ENCODE peak calls at places on chromosomes 1 and 21, in four cellular contexts. G, L, X and M are unnamed samples.

GRCh38 chr1:59692591-59692990 is 122.2 kb upstream of the HOOK1 start:
- DNase-seq in G (peak), L (no peak), X (no peak), M (no peak)

GRCh38 chr1:54604572-54605370 is 18.6 kb downstream of the FAM151A start:
- DNase-seq in G (no peak), L (no peak), X (no peak), M (peak)

GRCh38 chr1:5001466-5001865 is 347.1 kb downstream of the AJAP1 start:
- DNase-seq in G (no peak), L (no peak), X (peak), M (no peak)

GRCh38 chr1:74468982-74469603 is 43.3 kb downstream of the LRRC53 start:
- DNase-seq in G (peak), L (peak), X (peak), M (no peak)

GRCh38 chr1:119141660-119142059 is 1.2 kb upstream of the WARS2 start:
- DNase-seq in G (no peak), L (no peak), X (no peak), M (no peak)

GRCh38 chr1:167304165-167304564 is 83.5 kb downstream of the POU2F1 start:
- DNase-seq in G (no peak), L (no peak), X (no peak), M (no peak)

GRCh38 chr21:34078915-34079314 is 5.5 kb downstream of the MRPS6 start:
- DNase-seq in G (no peak), L (no peak), X (no peak), M (no peak)

GRCh38 chr1:160814316-160814715 is 18.3 kb downstream of the LY9 start:
- DNase-seq in G (no peak), L (no peak), X (no peak), M (no peak)

GRCh38 chr1:214363386-214363785 is 82.4 kb downstream of the SMYD2 start:
- DNase-seq in G (no peak), L (no peak), X (no peak), M (no peak)

GRCh38 chr1:76336951-76337371 is 262.4 kb downstream of the ST6GALNAC3 start:
- DNase-seq in G (peak), L (no peak), X (no peak), M (no peak)

GRCh38 chr1:229664133-229664689 is 38.2 kb downstream of the URB2 start:
- DNase-seq in G (peak), L (no peak), X (no peak), M (peak)

GRCh38 chr1:209655832-209656231 is 3.6 kb upstream of the LAMB3 start:
- DNase-seq in G (no peak), L (no peak), X (no peak), M (no peak)

GRCh38 chr1:232837085-232837484 is 31.9 kb downstream of the MAP10 start:
- DNase-seq in G (no peak), L (no peak), X (no peak), M (no peak)

GRCh38 chr1:201432814-201433213 is 11.3 kb upstream of the TNNI1 start:
- DNase-seq in G (no peak), L (no peak), X (no peak), M (no peak)

GRCh38 chr21:34260598-34260997 is 103.2 kb upstream of the KCNE2 start:
- DNase-seq in G (no peak), L (no peak), X (no peak), M (no peak)

GRCh38 chr1:230270940-230271325 is 155.2 kb downstream of the PGBD5 start:
- DNase-seq in G (peak), L (no peak), X (no peak), M (no peak)

GRCh38 chr1:248702714-248703113 is at the start of gene OR14I1:
- DNase-seq in G (no peak), L (no peak), X (no peak), M (no peak)

GRCh38 chr1:7991504-7992440 is 30.3 kb downstream of the PARK7 start:
- DNase-seq in G (no peak), L (no peak), X (no peak), M (no peak)

GRCh38 chr1:178025613-178026356 is 55.9 kb upstream of the SEC16B start:
- DNase-seq in G (no peak), L (no peak), X (no peak), M (no peak)

GRCh38 chr1:236560213-236560771 is 36.5 kb downstream of the LGALS8 start:
- DNase-seq in G (no peak), L (no peak), X (no peak), M (no peak)
- TF ChIP-seq FOXM1 in G (no peak), L (no peak), X (no peak), M (no peak)

GRCh38 chr1:186802388-186802787 is 26.4 kb upstream of the PLA2G4A start:
- DNase-seq in G (no peak), L (no peak), X (no peak), M (no peak)
- TF ChIP-seq USF2 in G (no peak), L (no peak), X (no peak), M (no peak)

DNA sequence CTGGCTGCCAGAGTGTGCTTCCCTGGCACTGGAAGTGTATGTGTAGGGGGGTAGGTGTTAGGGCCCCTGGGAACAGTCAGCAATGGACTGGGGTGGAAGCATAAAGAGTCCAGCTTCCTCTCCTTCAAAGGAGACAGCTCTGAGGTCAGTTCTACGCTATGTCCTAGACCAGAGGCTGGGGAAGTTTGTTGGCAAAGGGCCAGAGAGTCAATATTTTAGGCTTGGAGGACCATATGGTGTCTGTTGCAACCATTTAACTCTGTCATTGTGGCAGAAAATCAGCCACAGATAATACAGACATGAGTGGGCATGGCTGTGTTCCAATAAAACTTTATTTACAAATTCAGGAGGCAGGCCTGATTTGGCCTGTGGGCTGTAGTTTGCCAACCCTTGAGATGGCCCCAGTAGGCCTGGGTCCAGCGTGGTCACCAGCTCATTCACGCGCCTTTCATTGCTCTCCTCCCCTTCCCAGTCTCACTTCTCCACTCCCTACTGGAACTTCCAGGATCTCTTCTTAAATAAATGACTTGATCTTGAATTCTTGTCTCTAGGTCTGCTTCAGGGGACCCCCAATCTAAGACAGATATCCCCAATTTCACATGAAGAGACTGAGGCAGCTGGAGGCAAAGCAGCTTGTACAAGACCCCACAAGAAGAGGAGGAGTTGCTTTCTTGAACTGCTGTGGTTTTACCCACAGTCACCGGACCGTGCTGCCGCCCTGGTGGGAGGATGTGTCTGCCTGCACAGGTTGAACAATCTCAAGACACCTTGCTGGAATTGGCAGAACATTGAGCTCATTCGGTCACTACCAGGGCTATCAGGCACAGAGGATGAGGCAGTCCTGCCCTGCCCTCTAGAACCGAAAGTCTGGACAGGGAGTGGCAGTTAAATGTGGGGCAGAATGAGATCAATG is 162.4 kb upstream of the POU3F1 start:
- DNase-seq in G (no peak), L (no peak), X (no peak), M (peak)
- TF ChIP-seq FOXM1 in G (no peak), L (no peak), X (no peak), M (no peak)

GRCh38 chr1:179794669-179795068 is 51.6 kb downstream of the FAM163A start:
- DNase-seq in G (peak), L (no peak), X (no peak), M (no peak)
- TF ChIP-seq USF2 in G (no peak), L (no peak), X (no peak), M (no peak)

GRCh38 chr1:185398022-185398421 is 81.0 kb upstream of the IVNS1ABP start:
- DNase-seq in G (no peak), L (no peak), X (no peak), M (no peak)

GRCh38 chr1:185397183-185397582 is 80.1 kb upstream of the IVNS1ABP start:
- DNase-seq in G (no peak), L (no peak), X (no peak), M (no peak)

GRCh38 chr1:185393205-185393604 is 76.2 kb upstream of the IVNS1ABP start:
- DNase-seq in G (no peak), L (no peak), X (no peak), M (no peak)

GRCh38 chr1:185396126-185396525 is 79.1 kb upstream of the IVNS1ABP start:
- DNase-seq in G (no peak), L (no peak), X (no peak), M (no peak)

GRCh38 chr1:185393821-185394220 is 76.8 kb upstream of the IVNS1ABP start:
- DNase-seq in G (no peak), L (no peak), X (no peak), M (no peak)
- TF ChIP-seq FOXM1 in G (no peak), L (no peak), X (no peak), M (no peak)

GRCh38 chr1:9835404-9835757 is 11.6 kb upstream of the CLSTN1 start:
- DNase-seq in G (no peak), L (no peak), X (peak), M (no peak)

GRCh38 chr1:9836632-9836960 is 12.8 kb upstream of the CLSTN1 start:
- DNase-seq in G (no peak), L (no peak), X (no peak), M (no peak)

GRCh38 chr1:9838946-9839345 is 15.2 kb upstream of the CLSTN1 start:
- DNase-seq in G (no peak), L (no peak), X (no peak), M (no peak)

GRCh38 chr1:9833632-9834031 is 9.9 kb upstream of the CLSTN1 start:
- DNase-seq in G (no peak), L (no peak), X (no peak), M (no peak)

GRCh38 chr1:9835758-9836631 is 12.2 kb upstream of the CLSTN1 start:
- DNase-seq in G (peak), L (peak), X (peak), M (no peak)
- TF ChIP-seq USF2 in G (no peak), L (no peak), X (no peak), M (no peak)

GRCh38 chr1:149993181-149993580 is 17.3 kb downstream of the OTUD7B start:
- DNase-seq in G (no peak), L (no peak), X (no peak), M (no peak)

GRCh38 chr1:149993764-149994163 is 16.8 kb downstream of the OTUD7B start:
- DNase-seq in G (no peak), L (no peak), X (no peak), M (no peak)

GRCh38 chr1:150001415-150001814 is 9.1 kb downstream of the OTUD7B start:
- DNase-seq in G (no peak), L (no peak), X (peak), M (no peak)

GRCh38 chr1:149997585-149998262 is 12.8 kb downstream of the OTUD7B start:
- DNase-seq in G (no peak), L (no peak), X (no peak), M (peak)

GRCh38 chr1:149995927-149996326 is 14.6 kb downstream of the OTUD7B start:
- DNase-seq in G (no peak), L (no peak), X (no peak), M (peak)
- TF ChIP-seq FOXM1 in G (no peak), L (no peak), X (no peak), M (peak)

GRCh38 chr1:1285618-1286311 is 5.5 kb downstream of the SCNN1D start:
- DNase-seq in G (no peak), L (no peak), X (no peak), M (no peak)
- TF ChIP-seq USF2 in G (no peak), L (no peak), X (no peak), M (no peak)